ENCODE peak calls at places on chromosome 1, in five cellular contexts. K, I, A, S and V are unnamed samples.

GRCh38 chr1:243501002-243501401 is 245.2 kb downstream of the SDCCAG8 start:
- DNase-seq in I (no peak), S (peak; percentile 92), A (peak; percentile 91), K (no peak), V (peak; percentile 38)

GRCh38 chr1:33758698-33759097 is 105.2 kb upstream of the HMGB4 start:
- DNase-seq in A (no peak), S (peak; percentile 69), K (no peak), I (no peak), V (no peak)

GRCh38 chr1:26031196-26031902 is 9.8 kb downstream of the EXTL1 start:
- DNase-seq in K (no peak), S (peak; percentile 20), A (no peak), I (no peak), V (no peak)

GRCh38 chr1:102879439-102879993 is 228.8 kb downstream of the COL11A1 start:
- DNase-seq in K (no peak), S (peak; percentile 88), A (peak; percentile 88), I (peak; percentile 5), V (peak; percentile 85)

GRCh38 chr1:165445388-165445787 is 462 bp upstream of the RXRG start:
- DNase-seq in K (no peak), I (no peak), S (no peak), A (no peak), V (no peak)

GRCh38 chr1:212401838-212402582 is 12.7 kb downstream of the PACC1 start:
- DNase-seq in A (peak; percentile 56), I (no peak), S (peak; percentile 65), K (no peak), V (peak; percentile 85)

GRCh38 chr1:226654046-226654445 is 85.0 kb downstream of the ITPKB start:
- DNase-seq in K (peak; percentile 34), S (peak; percentile 89), A (no peak), I (peak; percentile 17), V (no peak)

GRCh38 chr1:73026114-73026513 is 743.8 kb upstream of the NEGR1 start:
- DNase-seq in S (no peak), K (no peak), I (no peak), A (no peak), V (no peak)

GRCh38 chr1:228765543-228765942 is 30.3 kb downstream of the RHOU start:
- DNase-seq in S (no peak), K (no peak), A (no peak), I (no peak), V (no peak)

GRCh38 chr1:12169442-12170135 is 2.8 kb downstream of the TNFRSF1B start:
- DNase-seq in I (no peak), S (no peak), K (no peak), A (no peak), V (no peak)

GRCh38 chr1:51953079-51953478 is 37.4 kb downstream of the RAB3B start:
- DNase-seq in K (no peak), A (no peak), S (no peak), I (no peak), V (no peak)

GRCh38 chr1:118145736-118146135 is 39.3 kb downstream of the SPAG17 start:
- DNase-seq in K (no peak), A (no peak), S (no peak), I (no peak), V (no peak)

GRCh38 chr1:78677788-78678187 is 28.2 kb downstream of the IFI44 start:
- DNase-seq in A (no peak), S (no peak), K (no peak), I (no peak), V (no peak)

GRCh38 chr1:17507916-17508315 is 31.6 kb upstream of the ARHGEF10L start:
- DNase-seq in A (no peak), I (no peak), S (no peak), K (no peak), V (peak; percentile 18)

GRCh38 chr1:206511362-206512064 is 4.2 kb downstream of the RASSF5 start:
- DNase-seq in K (no peak), I (no peak), S (no peak), A (no peak), V (no peak)

GRCh38 chr1:201021333-201022177 is 2.0 kb downstream of the KIF21B start:
- DNase-seq in I (no peak), S (no peak), K (no peak), A (no peak), V (no peak)

GRCh38 chr1:241677171-241677570 is 25.1 kb downstream of the WDR64 start:
- DNase-seq in I (no peak), S (no peak), A (no peak), K (no peak), V (no peak)

DNA sequence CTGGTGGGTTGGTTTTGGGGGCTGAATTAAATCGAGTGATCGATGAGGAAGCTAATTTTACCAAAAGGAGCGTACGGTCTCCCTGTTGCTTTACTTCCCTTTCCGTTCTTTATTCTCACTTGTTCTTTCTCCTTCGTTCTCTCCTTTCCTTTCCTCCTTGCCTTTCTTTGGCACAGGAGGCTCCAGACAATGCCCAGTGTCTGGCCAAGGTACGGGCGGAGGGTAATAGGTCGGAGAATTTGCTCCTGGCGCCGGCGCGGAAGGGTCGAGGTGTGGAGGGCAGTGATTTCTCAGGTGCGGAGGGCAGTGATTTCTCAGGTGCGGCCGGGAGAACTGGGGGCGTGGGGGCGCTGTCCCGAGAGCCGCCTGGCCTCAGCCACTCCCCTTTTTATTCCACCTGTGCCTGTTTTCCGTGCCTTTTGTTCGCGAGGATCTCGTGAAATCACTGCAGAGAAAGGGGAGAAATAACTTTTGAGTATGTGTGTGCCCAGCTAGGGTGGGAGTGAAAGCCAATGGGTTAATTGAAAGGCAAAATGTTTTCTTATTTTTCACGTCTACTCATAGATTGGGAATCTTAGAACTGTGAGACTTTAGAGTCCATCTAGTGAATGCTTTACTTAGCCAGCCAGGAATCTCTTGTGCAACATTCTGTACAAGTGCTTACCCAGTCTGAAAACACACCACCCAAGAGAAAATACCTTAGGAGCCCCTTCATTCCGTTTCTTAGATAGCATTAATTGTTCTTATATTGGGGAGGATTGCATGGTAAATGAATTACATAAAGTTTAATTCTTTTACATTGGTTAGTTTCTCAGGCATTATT is 1.3 kb downstream of the FNBP1L start:
- DNase-seq in I (peak; percentile 12), A (peak; percentile 60), K (peak; percentile 79), S (peak; percentile 65), V (peak; percentile 58)
- TF ChIP-seq EZH2 in I (no peak), A (no peak), K (no peak), S (peak; percentile 80), V (no peak)

GRCh38 chr1:36350659-36351171 is 27.3 kb upstream of the EVA1B start:
- DNase-seq in I (no peak), A (peak; percentile 74), S (peak; percentile 88), K (no peak), V (peak; percentile 85)

GRCh38 chr1:36346741-36347370 is 23.4 kb upstream of the EVA1B start:
- DNase-seq in I (no peak), K (no peak), S (no peak), A (no peak), V (no peak)

GRCh38 chr1:36351222-36351977 is 28.0 kb upstream of the EVA1B start:
- DNase-seq in S (peak; percentile 93), I (no peak), A (peak; percentile 86), K (peak; percentile 49), V (peak; percentile 91)

GRCh38 chr1:36349839-36350238 is 26.4 kb upstream of the EVA1B start:
- DNase-seq in A (peak; percentile 37), I (no peak), K (no peak), S (peak; percentile 49), V (no peak)

DNA sequence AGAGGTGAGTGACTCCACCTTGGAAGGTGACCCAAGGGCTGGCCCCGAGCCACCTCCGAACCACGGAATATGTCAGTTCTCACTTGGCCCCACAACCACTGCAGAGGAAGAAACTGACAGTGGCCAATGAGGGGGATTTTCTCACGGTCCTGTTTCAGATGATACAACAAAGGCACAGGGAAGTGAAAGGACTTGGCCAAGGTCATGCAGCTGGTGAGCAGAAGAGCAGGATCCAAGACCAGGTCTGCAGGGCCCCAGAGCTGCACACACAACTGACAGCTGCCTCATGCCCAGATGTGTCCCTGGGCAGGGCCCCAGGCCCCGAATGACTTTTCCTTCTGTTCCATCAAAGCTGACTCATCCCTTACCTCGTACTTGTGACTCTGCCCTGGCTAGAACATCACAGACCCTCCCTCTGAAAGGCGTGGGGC is 25.8 kb upstream of the EVA1B start:
- DNase-seq in K (no peak), S (peak; percentile 59), A (peak; percentile 64), I (peak; percentile 11), V (peak; percentile 74)
- TF ChIP-seq EZH2 in K (no peak), S (no peak), A (no peak), I (no peak), V (no peak)

GRCh38 chr1:90417139-90417538 is 300.0 kb downstream of the BARHL2 start:
- DNase-seq in A (peak; percentile 56), K (no peak), I (no peak), S (peak; percentile 63), V (peak; percentile 77)

GRCh38 chr1:90411155-90411554 is 305.9 kb downstream of the BARHL2 start:
- DNase-seq in A (no peak), S (no peak), I (no peak), K (peak; percentile 58), V (no peak)

GRCh38 chr1:90413519-90413918 is 303.6 kb downstream of the BARHL2 start:
- DNase-seq in S (no peak), I (no peak), A (no peak), K (no peak), V (no peak)

GRCh38 chr1:90412563-90412962 is 304.5 kb downstream of the BARHL2 start:
- DNase-seq in S (no peak), I (no peak), A (no peak), K (no peak), V (no peak)

DNA sequence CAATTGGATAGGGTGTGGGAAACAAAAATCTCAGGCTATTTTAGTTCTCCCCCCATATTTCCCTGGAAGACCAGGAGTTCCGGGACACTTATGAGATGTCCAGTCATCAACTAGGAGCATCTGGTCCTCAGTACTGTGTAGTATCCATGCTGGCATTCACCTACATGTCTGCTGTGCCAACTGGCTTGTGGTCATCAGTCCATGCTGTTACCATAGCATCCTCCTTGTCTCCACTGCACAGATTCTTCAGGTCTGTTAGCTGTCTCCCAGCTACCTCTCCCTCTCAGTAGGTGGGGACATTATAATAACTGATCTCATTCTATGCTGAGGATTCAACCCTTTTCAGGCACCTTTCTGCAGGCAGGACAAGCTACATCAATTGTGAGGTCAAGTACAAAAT is 302.9 kb downstream of the BARHL2 start:
- DNase-seq in I (no peak), S (no peak), A (no peak), K (no peak), V (no peak)
- TF ChIP-seq EZH2 in I (no peak), S (no peak), A (no peak), K (no peak), V (no peak)

GRCh38 chr1:236063551-236063918 is 1.4 kb downstream of the NID1 start:
- DNase-seq in K (no peak), I (no peak), S (no peak), A (no peak), V (no peak)

GRCh38 chr1:236057546-236057945 is 7.3 kb downstream of the NID1 start:
- DNase-seq in S (no peak), A (no peak), I (no peak), K (no peak), V (no peak)

GRCh38 chr1:236060286-236060685 is 4.6 kb downstream of the NID1 start:
- DNase-seq in S (no peak), K (no peak), I (no peak), A (no peak), V (no peak)

GRCh38 chr1:236058141-236058626 is 6.7 kb downstream of the NID1 start:
- DNase-seq in S (peak; percentile 30), K (peak; percentile 13), A (peak; percentile 81), I (no peak), V (no peak)

DNA sequence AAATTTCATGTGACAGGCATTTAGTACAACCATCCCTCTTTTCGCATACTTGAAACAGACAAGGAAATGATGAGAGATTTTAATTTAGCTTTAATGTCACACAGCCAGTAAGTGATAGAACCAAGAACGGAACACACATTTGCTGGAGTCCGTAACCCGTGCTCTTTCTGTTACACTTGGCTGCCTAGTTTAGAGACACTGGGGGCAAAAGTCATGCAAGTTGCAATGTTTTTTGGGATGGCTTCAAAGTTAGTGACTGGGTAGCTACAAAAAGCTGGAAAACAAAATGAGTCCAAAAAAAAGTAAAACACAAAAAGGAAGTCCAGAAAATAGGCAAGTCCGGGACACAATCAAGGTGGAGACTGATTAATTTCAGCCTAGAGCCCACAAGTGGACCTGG is 5.9 kb downstream of the NID1 start:
- DNase-seq in A (no peak), S (no peak), K (no peak), I (no peak), V (no peak)
- TF ChIP-seq EZH2 in A (no peak), S (no peak), K (no peak), I (no peak), V (no peak)